ENCODE peak calls at places on chromosomes 3 and 15, in six cellular contexts. I, Q, B, X, S and Z are unnamed samples.

GRCh38 chr15:50046868-50047267 is 72.2 kb downstream of the ATP8B4 start:
- DNase-seq in B (no peak), I (no peak), S (no peak), X (peak; percentile 16), Q (no peak), Z (no peak)

GRCh38 chr3:142088522-142088921 is 60.8 kb downstream of the TFDP2 start:
- DNase-seq in S (no peak), B (no peak), Q (no peak), X (peak; percentile 52), I (peak; percentile 4), Z (no peak)

GRCh38 chr3:14358426-14359211 is 43.8 kb upstream of the SLC6A6 start:
- DNase-seq in Q (no peak), I (no peak), S (peak; percentile 71), X (no peak), B (peak; percentile 85), Z (no peak)

GRCh38 chr15:70447927-70448698 is 315.2 kb downstream of the UACA start:
- DNase-seq in S (peak; percentile 64), I (no peak), B (no peak), Q (no peak), X (no peak), Z (no peak)

GRCh38 chr15:74604983-74605809 is 10.4 kb upstream of the CLK3 start:
- DNase-seq in I (no peak), X (no peak), Q (no peak), B (no peak), S (no peak), Z (no peak)

GRCh38 chr15:66644815-66645345 is 57.2 kb upstream of the SMAD6 start:
- DNase-seq in Q (no peak), X (no peak), S (no peak), B (no peak), I (peak; percentile 42), Z (no peak)

GRCh38 chr3:118932822-118933558 is 101.7 kb downstream of the IGSF11 start:
- DNase-seq in I (no peak), X (no peak), B (peak; percentile 38), Q (no peak), S (no peak), Z (no peak)

GRCh38 chr3:89560546-89560945 is 453.1 kb downstream of the EPHA3 start:
- DNase-seq in I (peak; percentile 36), S (no peak), X (no peak), Q (no peak), B (no peak), Z (no peak)

GRCh38 chr3:104273046-104273649 is 1093.6 kb upstream of the ALCAM start:
- DNase-seq in X (peak; percentile 44), I (no peak), S (no peak), B (no peak), Q (no peak), Z (no peak)

GRCh38 chr3:50167069-50167781 is 12.1 kb downstream of the SEMA3F start:
- DNase-seq in S (no peak), Q (no peak), B (no peak), X (peak; percentile 87), I (no peak), Z (no peak)

GRCh38 chr3:158458464-158458863 is 112.5 kb upstream of the MLF1 start:
- DNase-seq in S (no peak), X (peak; percentile 85), I (no peak), B (no peak), Q (no peak), Z (no peak)

GRCh38 chr3:195165790-195166189 is 105.2 kb downstream of the XXYLT1 start:
- DNase-seq in S (no peak), B (no peak), I (no peak), X (no peak), Q (no peak), Z (no peak)

GRCh38 chr3:13280856-13281656 is 139.1 kb downstream of the NUP210 start:
- DNase-seq in B (peak; percentile 77), I (no peak), S (peak; percentile 76), Q (no peak), X (no peak), Z (no peak)

GRCh38 chr3:45605569-45605968 is 11.0 kb downstream of the LIMD1 start:
- DNase-seq in X (no peak), S (no peak), I (no peak), B (no peak), Q (no peak), Z (no peak)

GRCh38 chr15:92715753-92716152 is 60.2 kb upstream of the FAM174B start:
- DNase-seq in I (no peak), S (no peak), B (peak; percentile 39), X (no peak), Q (no peak), Z (no peak)

GRCh38 chr3:71066356-71066755 is 517.2 kb downstream of the FOXP1 start:
- DNase-seq in X (no peak), S (peak; percentile 34), B (no peak), Q (peak; percentile 28), I (no peak), Z (no peak)

GRCh38 chr3:136336329-136337100 is 86.4 kb downstream of the PCCB start:
- DNase-seq in X (no peak), Q (no peak), I (peak; percentile 62), S (no peak), B (no peak), Z (no peak)

GRCh38 chr3:47103619-47104018 is 60.3 kb downstream of the SETD2 start:
- DNase-seq in B (no peak), I (no peak), Q (no peak), S (no peak), X (no peak), Z (no peak)

GRCh38 chr15:40240619-40241304 is 1.9 kb downstream of the PAK6 start:
- DNase-seq in S (peak; percentile 61), Q (no peak), X (no peak), B (no peak), I (no peak), Z (no peak)

GRCh38 chr15:57507111-57507510 is 84.6 kb upstream of the MYZAP start:
- DNase-seq in X (peak; percentile 36), B (no peak), Q (no peak), I (no peak), S (no peak), Z (no peak)

GRCh38 chr3:170863768-170864167 is 6.2 kb downstream of the RPL22L1 start:
- DNase-seq in I (no peak), S (no peak), X (no peak), B (no peak), Q (no peak), Z (no peak)

GRCh38 chr3:43786102-43786952 is 95.6 kb downstream of the ABHD5 start:
- DNase-seq in Q (no peak), B (no peak), I (no peak), X (no peak), S (no peak), Z (no peak)

GRCh38 chr3:65126527-65127440 is 439.0 kb upstream of the ADAMTS9 start:
- DNase-seq in B (no peak), Q (no peak), S (no peak), X (peak; percentile 19), I (no peak), Z (no peak)

GRCh38 chr15:98823012-98823458 is 174.7 kb downstream of the IGF1R start:
- DNase-seq in I (no peak), X (peak; percentile 93), Q (no peak), B (no peak), S (peak; percentile 21), Z (peak; percentile 20)